ENCODE peak calls at places on chromosomes 6 and 20, in seven cellular contexts. S is SW480, J is pancreas, K is Kasumi-1, Y is NCI-H345, T is kidney glomerular epithelial cell, H is psoas muscle. W is an unnamed sample.
A peak's percentile ranks its signal among the peaks of the same experiment; 100 is the strongest.

GRCh38 chr6:107080036-107080435 is 35.3 kb downstream of the BEND3 start:
- DNase-seq in S (no peak), J (no peak), K (no peak), Y (no peak), T (no peak), H (no peak), W (no peak)

GRCh38 chr6:144170044-144170443 is 19.7 kb downstream of the STX11 start:
- DNase-seq in S (no peak), J (no peak), K (no peak), Y (no peak), T (no peak), H (no peak), W (no peak)

GRCh38 chr6:146106532-146106931 is 77.7 kb downstream of the GRM1 start:
- DNase-seq in S (no peak), J (no peak), K (no peak), Y (no peak), T (no peak), H (no peak), W (no peak)

GRCh38 chr6:121437861-121438651 is 2.6 kb downstream of the GJA1 start:
- DNase-seq in S (no peak), J (peak; percentile 20), K (no peak), Y (no peak), T (peak; percentile 80), H (no peak), W (no peak)

GRCh38 chr6:144379356-144379755 is 94.2 kb downstream of the UTRN start:
- DNase-seq in S (no peak), J (no peak), K (no peak), Y (no peak), T (no peak), H (no peak), W (no peak)

GRCh38 chr6:149545258-149545753 is 537 bp downstream of the PPIL4 start:
- DNase-seq in S (peak; percentile 32), J (peak; percentile 48), K (peak; percentile 74), Y (peak; percentile 17), T (peak; percentile 59), H (peak; percentile 57), W (no peak)

GRCh38 chr6:47733879-47734558 is 35.6 kb downstream of the ADGRF4 start:
- DNase-seq in S (no peak), J (no peak), K (peak; percentile 28), Y (peak; percentile 36), T (peak; percentile 26), H (no peak), W (no peak)

GRCh38 chr6:98116513-98116912 is 717.9 kb upstream of the POU3F2 start:
- DNase-seq in S (peak; percentile 2), J (no peak), K (no peak), Y (no peak), T (no peak), H (no peak), W (no peak)

GRCh38 chr6:43076928-43077809 is 1.1 kb downstream of the PTK7 start:
- DNase-seq in S (no peak), J (peak; percentile 48), K (peak; percentile 21), Y (peak; percentile 6), T (peak; percentile 28), H (no peak), W (no peak)

GRCh38 chr20:6008254-6008653 is 45.6 kb downstream of the LRRN4 start:
- DNase-seq in S (no peak), J (peak; percentile 59), K (peak; percentile 50), Y (no peak), T (peak; percentile 86), H (peak; percentile 78), W (peak; percentile 63)

GRCh38 chr6:116564921-116565872 is 6.1 kb upstream of the RWDD1 start:
- DNase-seq in S (no peak), J (no peak), K (peak; percentile 36), Y (no peak), T (no peak), H (peak; percentile 61), W (no peak)

GRCh38 chr6:34149831-34150400 is 4.0 kb upstream of the GRM4 start:
- DNase-seq in S (no peak), J (no peak), K (no peak), Y (no peak), T (no peak), H (no peak), W (no peak)

GRCh38 chr6:125906158-125906998 is 50.2 kb upstream of the HINT3 start:
- DNase-seq in S (peak; percentile 8), J (peak; percentile 53), K (peak; percentile 57), Y (no peak), T (no peak), H (no peak), W (no peak)

GRCh38 chr6:38166411-38167240 is 347.1 kb downstream of the ZFAND3 start:
- DNase-seq in S (no peak), J (no peak), K (no peak), Y (no peak), T (no peak), H (no peak), W (no peak)

GRCh38 chr6:20402181-20403079 is 751 bp downstream of the E2F3 start:
- DNase-seq in S (peak; percentile 44), J (peak; percentile 30), K (peak; percentile 82), Y (peak; percentile 53), T (peak; percentile 31), H (peak; percentile 65), W (peak; percentile 55)

GRCh38 chr6:133568970-133569889 is 319.7 kb upstream of the TCF21 start:
- DNase-seq in S (peak; percentile 84), J (no peak), K (peak; percentile 67), Y (peak; percentile 7), T (peak; percentile 84), H (peak; percentile 52), W (no peak)

GRCh38 chr6:111737065-111737521 is 131.4 kb upstream of the TRAF3IP2 start:
- DNase-seq in S (peak; percentile 3), J (no peak), K (no peak), Y (no peak), T (peak; percentile 40), H (no peak), W (no peak)

GRCh38 chr6:161215193-161215592 is 58.7 kb downstream of the AGPAT4 start:
- DNase-seq in S (no peak), J (no peak), K (no peak), Y (no peak), T (peak; percentile 11), H (no peak), W (no peak)

GRCh38 chr20:35304956-35305355 is 12.7 kb upstream of the FAM83C start:
- DNase-seq in S (no peak), J (no peak), K (no peak), Y (no peak), T (no peak), H (no peak), W (no peak)

GRCh38 chr6:128464790-128465189 is 55.6 kb downstream of the PTPRK start:
- DNase-seq in S (no peak), J (no peak), K (no peak), Y (no peak), T (no peak), H (no peak), W (no peak)

GRCh38 chr20:14189794-14190402 is 147.5 kb downstream of the FLRT3 start:
- DNase-seq in S (peak; percentile 62), J (no peak), K (no peak), Y (peak; percentile 37), T (peak; percentile 29), H (no peak), W (no peak)

GRCh38 chr6:40634429-40634828 is 47.3 kb upstream of the LRFN2 start:
- DNase-seq in S (peak; percentile 2), J (peak; percentile 12), K (no peak), Y (peak; percentile 92), T (no peak), H (no peak), W (no peak)

GRCh38 chr6:100455230-100456124 is 9.2 kb downstream of the SIM1 start:
- DNase-seq in S (no peak), J (peak; percentile 65), K (no peak), Y (no peak), T (no peak), H (peak; percentile 64), W (no peak)

GRCh38 chr6:151534576-151534975 is 40.8 kb downstream of the CCDC170 start:
- DNase-seq in S (no peak), J (no peak), K (no peak), Y (no peak), T (no peak), H (no peak), W (no peak)

GRCh38 chr20:4896971-4897497 is 104.3 kb downstream of the SLC23A2 start:
- DNase-seq in S (peak; percentile 58), J (no peak), K (no peak), Y (no peak), T (no peak), H (no peak), W (no peak)

GRCh38 chr20:34042286-34042685 is 48.6 kb downstream of the RALY start:
- DNase-seq in S (no peak), J (no peak), K (no peak), Y (peak; percentile 21), T (no peak), H (no peak), W (no peak)

GRCh38 chr20:43355610-43356009 is 102.1 kb upstream of the SRSF6 start:
- DNase-seq in S (no peak), J (no peak), K (no peak), Y (no peak), T (no peak), H (no peak), W (no peak)

GRCh38 chr6:111663232-111663631 is 57.6 kb upstream of the TRAF3IP2 start:
- DNase-seq in S (no peak), J (no peak), K (peak; percentile 43), Y (no peak), T (no peak), H (peak; percentile 90), W (no peak)

GRCh38 chr20:15179426-15180190 is 842.2 kb upstream of the FLRT3 start:
- DNase-seq in S (no peak), J (no peak), K (no peak), Y (no peak), T (no peak), H (no peak), W (no peak)

GRCh38 chr6:7085911-7086310 is 21.9 kb upstream of the RREB1 start:
- DNase-seq in S (no peak), J (peak; percentile 34), K (no peak), Y (no peak), T (no peak), H (peak; percentile 71), W (peak; percentile 64)

GRCh38 chr6:87663434-87663833 is 38.6 kb downstream of the AKIRIN2 start:
- DNase-seq in S (no peak), J (no peak), K (no peak), Y (no peak), T (no peak), H (no peak), W (no peak)

GRCh38 chr6:30801950-30802349 is 57.6 kb upstream of the IER3 start:
- DNase-seq in S (no peak), J (no peak), K (no peak), Y (no peak), T (no peak), H (no peak), W (no peak)

GRCh38 chr6:169288591-169288990 is 34.9 kb upstream of the THBS2 start:
- DNase-seq in S (no peak), J (no peak), K (no peak), Y (no peak), T (no peak), H (peak; percentile 62), W (no peak)

W was measured in left lobe of liver.